ENCODE peak calls at places on chromosomes 12 and 14, in nine cellular contexts. One of them, this sample, is unnamed. For H3K4me1 and H3K9me3, the result is how much of the 10 kb centered on the place peaks cover.

GRCh38 chr12:6039894-6040601 is 84.4 kb downstream of the VWF start:
- DNase-seq in heart right ventricle: no peak
- DNase-seq in cardiac muscle cell: peak
- DNase-seq in left lung: no peak
- DNase-seq in neuronal stem cell: no peak
- DNase-seq in left ventricle myocardium inferior: no peak
- DNase-seq in PC-9: peak
- DNase-seq in suprapubic skin: no peak
- DNase-seq in fibroblast of lung: peak
- DNase-seq in this sample: peak

GRCh38 chr14:88933203-88933602 is 108.8 kb downstream of the TTC8 start:
- DNase-seq in heart right ventricle: no peak
- DNase-seq in cardiac muscle cell: peak
- DNase-seq in left lung: no peak
- DNase-seq in neuronal stem cell: no peak
- DNase-seq in left ventricle myocardium inferior: no peak
- DNase-seq in PC-9: no peak
- DNase-seq in suprapubic skin: no peak
- DNase-seq in fibroblast of lung: no peak
- DNase-seq in this sample: no peak

GRCh38 chr12:1993871-1994371 is 10.3 kb downstream of the DCP1B start:
- DNase-seq in heart right ventricle: no peak
- DNase-seq in cardiac muscle cell: peak
- DNase-seq in left lung: no peak
- DNase-seq in neuronal stem cell: no peak
- DNase-seq in left ventricle myocardium inferior: no peak
- DNase-seq in PC-9: no peak
- DNase-seq in suprapubic skin: no peak
- DNase-seq in fibroblast of lung: peak
- DNase-seq in this sample: peak

GRCh38 chr12:87323369-87323768 is 705.8 kb downstream of the C12orf50 start:
- DNase-seq in heart right ventricle: no peak
- DNase-seq in cardiac muscle cell: peak
- DNase-seq in left lung: no peak
- DNase-seq in neuronal stem cell: no peak
- DNase-seq in left ventricle myocardium inferior: no peak
- DNase-seq in PC-9: no peak
- DNase-seq in suprapubic skin: no peak
- DNase-seq in fibroblast of lung: peak
- DNase-seq in this sample: no peak

GRCh38 chr12:113278141-113278540 is 56.8 kb downstream of the SLC8B1 start:
- DNase-seq in heart right ventricle: no peak
- DNase-seq in cardiac muscle cell: no peak
- DNase-seq in left lung: peak
- DNase-seq in neuronal stem cell: no peak
- DNase-seq in left ventricle myocardium inferior: peak
- DNase-seq in PC-9: no peak
- DNase-seq in suprapubic skin: peak
- DNase-seq in fibroblast of lung: no peak
- DNase-seq in this sample: no peak

GRCh38 chr12:122062832-122063690 is 15.5 kb upstream of the MLXIP start:
- DNase-seq in heart right ventricle: peak
- DNase-seq in cardiac muscle cell: peak
- DNase-seq in left lung: no peak
- DNase-seq in neuronal stem cell: no peak
- DNase-seq in left ventricle myocardium inferior: peak
- DNase-seq in PC-9: peak
- DNase-seq in suprapubic skin: no peak
- DNase-seq in fibroblast of lung: peak
- DNase-seq in this sample: no peak

GRCh38 chr14:24885410-24885913 is 164.5 kb downstream of the STXBP6 start:
- DNase-seq in heart right ventricle: no peak
- DNase-seq in cardiac muscle cell: no peak
- DNase-seq in left lung: no peak
- DNase-seq in neuronal stem cell: no peak
- DNase-seq in left ventricle myocardium inferior: no peak
- DNase-seq in PC-9: no peak
- DNase-seq in suprapubic skin: no peak
- DNase-seq in fibroblast of lung: no peak
- DNase-seq in this sample: no peak

GRCh38 chr14:74324945-74325361 is 22.2 kb upstream of the ABCD4 start:
- DNase-seq in heart right ventricle: no peak
- DNase-seq in cardiac muscle cell: peak
- DNase-seq in left lung: no peak
- DNase-seq in neuronal stem cell: peak
- DNase-seq in left ventricle myocardium inferior: no peak
- DNase-seq in PC-9: no peak
- DNase-seq in suprapubic skin: no peak
- DNase-seq in fibroblast of lung: peak
- DNase-seq in this sample: no peak

GRCh38 chr14:65881642-65882041 is 469.1 kb downstream of the FUT8 start:
- DNase-seq in heart right ventricle: no peak
- DNase-seq in cardiac muscle cell: no peak
- DNase-seq in left lung: no peak
- DNase-seq in neuronal stem cell: no peak
- DNase-seq in left ventricle myocardium inferior: no peak
- DNase-seq in PC-9: no peak
- DNase-seq in suprapubic skin: no peak
- DNase-seq in fibroblast of lung: no peak
- DNase-seq in this sample: no peak

GRCh38 chr14:65879218-65880009 is 466.9 kb downstream of the FUT8 start:
- DNase-seq in heart right ventricle: no peak
- DNase-seq in cardiac muscle cell: peak
- DNase-seq in left lung: no peak
- DNase-seq in neuronal stem cell: no peak
- DNase-seq in left ventricle myocardium inferior: no peak
- DNase-seq in PC-9: peak
- DNase-seq in suprapubic skin: no peak
- DNase-seq in fibroblast of lung: peak
- DNase-seq in this sample: peak

GRCh38 chr14:65877631-65878030 is 465.1 kb downstream of the FUT8 start:
- DNase-seq in heart right ventricle: no peak
- DNase-seq in cardiac muscle cell: no peak
- DNase-seq in left lung: no peak
- DNase-seq in neuronal stem cell: no peak
- DNase-seq in left ventricle myocardium inferior: no peak
- DNase-seq in PC-9: no peak
- DNase-seq in suprapubic skin: no peak
- DNase-seq in fibroblast of lung: no peak
- DNase-seq in this sample: no peak

GRCh38 chr14:65878586-65878985 is 466.1 kb downstream of the FUT8 start:
- DNase-seq in heart right ventricle: no peak
- DNase-seq in cardiac muscle cell: no peak
- DNase-seq in left lung: no peak
- DNase-seq in neuronal stem cell: no peak
- DNase-seq in left ventricle myocardium inferior: no peak
- DNase-seq in PC-9: no peak
- DNase-seq in suprapubic skin: no peak
- DNase-seq in fibroblast of lung: no peak
- DNase-seq in this sample: no peak

GRCh38 chr14:65880507-65880906 is 468.0 kb downstream of the FUT8 start:
- DNase-seq in heart right ventricle: no peak
- DNase-seq in cardiac muscle cell: peak
- DNase-seq in left lung: no peak
- DNase-seq in neuronal stem cell: no peak
- DNase-seq in left ventricle myocardium inferior: no peak
- DNase-seq in PC-9: no peak
- DNase-seq in suprapubic skin: no peak
- DNase-seq in fibroblast of lung: no peak
- DNase-seq in this sample: no peak
- H3K4me1 ChIP-seq in heart right ventricle: under half
- H3K4me1 ChIP-seq in cardiac muscle cell: under half
- H3K4me1 ChIP-seq in left lung: under half
- H3K4me1 ChIP-seq in neuronal stem cell: under half
- H3K4me1 ChIP-seq in left ventricle myocardium inferior: under half
- H3K4me1 ChIP-seq in PC-9: under half
- H3K4me1 ChIP-seq in suprapubic skin: under half
- H3K4me1 ChIP-seq in fibroblast of lung: under half
- H3K4me1 ChIP-seq in this sample: under half

DNA sequence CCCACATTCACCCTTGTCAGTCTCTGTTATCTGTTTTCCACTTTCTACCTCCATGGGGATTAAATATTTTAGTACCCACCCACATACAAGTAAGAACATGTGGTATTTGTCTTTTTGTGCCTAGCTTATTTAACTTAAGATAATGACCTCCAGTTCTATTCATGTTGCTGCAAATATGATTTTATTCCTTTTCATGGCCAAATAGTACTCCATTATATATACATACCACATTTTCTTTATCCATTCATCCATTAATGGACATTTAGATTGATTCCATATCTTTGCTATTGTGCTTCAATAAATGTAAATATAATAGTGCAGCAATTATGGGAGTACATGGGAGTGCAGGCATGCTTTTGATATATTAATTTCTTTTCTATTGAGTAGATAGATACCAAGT is 185.8 kb downstream of the RPAP3 start:
- DNase-seq in heart right ventricle: no peak
- DNase-seq in cardiac muscle cell: no peak
- DNase-seq in left lung: no peak
- DNase-seq in neuronal stem cell: no peak
- DNase-seq in left ventricle myocardium inferior: no peak
- DNase-seq in PC-9: no peak
- DNase-seq in suprapubic skin: no peak
- DNase-seq in fibroblast of lung: no peak
- DNase-seq in this sample: no peak
- H3K9me3 ChIP-seq in heart right ventricle: under half
- H3K9me3 ChIP-seq in cardiac muscle cell: under half
- H3K9me3 ChIP-seq in left lung: under half
- H3K9me3 ChIP-seq in neuronal stem cell: under half
- H3K9me3 ChIP-seq in left ventricle myocardium inferior: under half
- H3K9me3 ChIP-seq in PC-9: under half
- H3K9me3 ChIP-seq in suprapubic skin: under half
- H3K9me3 ChIP-seq in fibroblast of lung: under half
- H3K9me3 ChIP-seq in this sample: under half

GRCh38 chr12:109704371-109705098 is 9.1 kb upstream of the FAM222A start:
- DNase-seq in heart right ventricle: no peak
- DNase-seq in cardiac muscle cell: no peak
- DNase-seq in left lung: no peak
- DNase-seq in neuronal stem cell: no peak
- DNase-seq in left ventricle myocardium inferior: no peak
- DNase-seq in PC-9: no peak
- DNase-seq in suprapubic skin: no peak
- DNase-seq in fibroblast of lung: no peak
- DNase-seq in this sample: no peak

GRCh38 chr12:109703684-109704083 is 9.9 kb upstream of the FAM222A start:
- DNase-seq in heart right ventricle: no peak
- DNase-seq in cardiac muscle cell: no peak
- DNase-seq in left lung: peak
- DNase-seq in neuronal stem cell: no peak
- DNase-seq in left ventricle myocardium inferior: no peak
- DNase-seq in PC-9: no peak
- DNase-seq in suprapubic skin: no peak
- DNase-seq in fibroblast of lung: no peak
- DNase-seq in this sample: no peak

GRCh38 chr12:109706398-109706746 is 7.3 kb upstream of the FAM222A start:
- DNase-seq in heart right ventricle: no peak
- DNase-seq in cardiac muscle cell: no peak
- DNase-seq in left lung: no peak
- DNase-seq in neuronal stem cell: no peak
- DNase-seq in left ventricle myocardium inferior: no peak
- DNase-seq in PC-9: no peak
- DNase-seq in suprapubic skin: no peak
- DNase-seq in fibroblast of lung: no peak
- DNase-seq in this sample: no peak

GRCh38 chr12:109706747-109707469 is 6.7 kb upstream of the FAM222A start:
- DNase-seq in heart right ventricle: no peak
- DNase-seq in cardiac muscle cell: no peak
- DNase-seq in left lung: no peak
- DNase-seq in neuronal stem cell: no peak
- DNase-seq in left ventricle myocardium inferior: no peak
- DNase-seq in PC-9: no peak
- DNase-seq in suprapubic skin: no peak
- DNase-seq in fibroblast of lung: no peak
- DNase-seq in this sample: no peak

GRCh38 chr12:109705291-109705690 is 8.3 kb upstream of the FAM222A start:
- DNase-seq in heart right ventricle: no peak
- DNase-seq in cardiac muscle cell: no peak
- DNase-seq in left lung: no peak
- DNase-seq in neuronal stem cell: no peak
- DNase-seq in left ventricle myocardium inferior: no peak
- DNase-seq in PC-9: no peak
- DNase-seq in suprapubic skin: no peak
- DNase-seq in fibroblast of lung: no peak
- DNase-seq in this sample: no peak
- H3K4me1 ChIP-seq in heart right ventricle: under half
- H3K4me1 ChIP-seq in cardiac muscle cell: under half
- H3K4me1 ChIP-seq in left lung: under half
- H3K4me1 ChIP-seq in neuronal stem cell: under half
- H3K4me1 ChIP-seq in left ventricle myocardium inferior: under half
- H3K4me1 ChIP-seq in PC-9: under half
- H3K4me1 ChIP-seq in suprapubic skin: under half
- H3K4me1 ChIP-seq in fibroblast of lung: under half
- H3K4me1 ChIP-seq in this sample: under half

DNA sequence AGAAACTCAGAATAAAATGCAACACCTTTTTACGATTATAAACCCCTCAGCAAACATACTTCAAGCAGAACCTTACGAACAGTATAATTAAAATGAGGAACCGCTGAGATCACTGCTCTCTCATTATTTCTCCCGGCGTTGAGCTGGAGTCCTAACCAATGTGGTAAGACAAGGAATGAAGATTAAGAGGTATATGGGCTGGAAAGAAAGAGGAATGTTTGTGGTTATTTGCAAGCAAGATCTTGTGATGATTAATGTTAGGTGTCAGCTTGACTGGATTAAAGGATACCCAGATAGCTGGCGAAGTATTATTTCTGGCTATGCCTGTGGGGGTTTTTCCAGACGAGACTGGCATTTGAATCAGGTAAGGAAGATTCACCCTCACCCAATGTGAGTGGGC is 10.3 kb upstream of the ZNF84 start:
- DNase-seq in heart right ventricle: no peak
- DNase-seq in cardiac muscle cell: no peak
- DNase-seq in left lung: no peak
- DNase-seq in neuronal stem cell: no peak
- DNase-seq in left ventricle myocardium inferior: no peak
- DNase-seq in PC-9: no peak
- DNase-seq in suprapubic skin: no peak
- DNase-seq in fibroblast of lung: no peak
- DNase-seq in this sample: no peak
- H3K9me3 ChIP-seq in heart right ventricle: half or more
- H3K9me3 ChIP-seq in cardiac muscle cell: under half
- H3K9me3 ChIP-seq in left lung: half or more
- H3K9me3 ChIP-seq in neuronal stem cell: under half
- H3K9me3 ChIP-seq in left ventricle myocardium inferior: half or more
- H3K9me3 ChIP-seq in PC-9: under half
- H3K9me3 ChIP-seq in suprapubic skin: half or more
- H3K9me3 ChIP-seq in fibroblast of lung: under half
- H3K9me3 ChIP-seq in this sample: under half